ENCODE peak calls at places on chromosomes 5 and 9, in five cellular contexts. L is uterus, N is body of pancreas, K is A549, T is adrenal gland. W is an unnamed sample.

GRCh38 chr5:103542441-103542840 is 20.1 kb downstream of the NUDT12 start:
- DNase-seq in K (no peak), T (no peak), N (no peak), L (no peak), W (no peak)

GRCh38 chr9:38622083-38622674 is 1.8 kb upstream of the ANKRD18A start:
- DNase-seq in N (peak; percentile 48), K (peak; percentile 54), T (no peak), L (no peak), W (no peak)

GRCh38 chr5:168899673-168900072 is 320.5 kb upstream of the PANK3 start:
- DNase-seq in N (no peak), K (no peak), T (no peak), L (no peak), W (no peak)

GRCh38 chr5:73387630-73388370 is 60.8 kb downstream of the FOXD1 start:
- DNase-seq in N (peak; percentile 8), T (no peak), L (no peak), K (no peak), W (no peak)

GRCh38 chr5:41240985-41241384 is 27.7 kb upstream of the C6 start:
- DNase-seq in T (no peak), L (no peak), K (no peak), N (no peak), W (no peak)

GRCh38 chr9:4674783-4675182 is 4.6 kb upstream of the CDC37L1 start:
- DNase-seq in N (no peak), L (no peak), T (no peak), K (no peak), W (no peak)

GRCh38 chr5:51376504-51376903 is 6.7 kb upstream of the ISL1 start:
- DNase-seq in T (no peak), N (no peak), L (no peak), K (no peak), W (no peak)

GRCh38 chr9:116643691-116644090 is 43.4 kb upstream of the TRIM32 start:
- DNase-seq in T (no peak), L (no peak), N (no peak), K (no peak), W (no peak)

GRCh38 chr5:88952996-88953643 is 70.1 kb upstream of the MEF2C start:
- DNase-seq in T (no peak), K (no peak), L (no peak), N (no peak), W (no peak)

GRCh38 chr5:14983666-14984441 is 112.3 kb upstream of the ANKH start:
- DNase-seq in K (no peak), L (no peak), N (no peak), T (no peak), W (no peak)

GRCh38 chr5:79202076-79202475 is 33.9 kb upstream of the JMY start:
- DNase-seq in K (peak; percentile 29), N (no peak), T (no peak), L (no peak), W (no peak)

GRCh38 chr9:6929428-6929827 is 171.7 kb downstream of the KDM4C start:
- DNase-seq in K (no peak), N (no peak), T (no peak), L (no peak), W (no peak)

GRCh38 chr9:124079176-124079925 is 67.8 kb downstream of the LHX2 start:
- DNase-seq in K (no peak), L (no peak), N (no peak), T (no peak), W (no peak)

GRCh38 chr5:164119806-164120440 is 614.5 kb downstream of the MAT2B start:
- DNase-seq in K (no peak), L (no peak), N (no peak), T (no peak), W (peak; percentile 18)

GRCh38 chr9:85009251-85009650 is 339.7 kb downstream of the NTRK2 start:
- DNase-seq in N (no peak), L (no peak), K (no peak), T (no peak), W (no peak)

GRCh38 chr5:55191165-55191564 is 18.2 kb upstream of the CDC20B start:
- DNase-seq in L (no peak), K (no peak), N (no peak), T (no peak), W (no peak)

GRCh38 chr5:55993013-55993412 is 1.8 kb downstream of the IL6ST start:
- DNase-seq in L (no peak), T (peak; percentile 30), N (no peak), K (no peak), W (no peak)

GRCh38 chr5:75734913-75735789 is 17.9 kb upstream of the POC5 start:
- DNase-seq in T (peak; percentile 56), L (no peak), K (peak; percentile 5), N (peak; percentile 60), W (peak; percentile 62)

GRCh38 chr5:67028371-67028770 is 168.2 kb downstream of the CD180 start:
- DNase-seq in L (no peak), N (no peak), T (no peak), K (no peak), W (no peak)

GRCh38 chr5:95748133-95748532 is 17.0 kb downstream of the RHOBTB3 start:
- DNase-seq in L (no peak), N (no peak), K (no peak), T (no peak), W (no peak)

GRCh38 chr9:5899292-5899691 is 8.6 kb downstream of the MLANA start:
- DNase-seq in K (no peak), N (no peak), L (no peak), T (no peak), W (peak; percentile 21)

GRCh38 chr5:98248949-98249348 is 524.5 kb upstream of the RGMB start:
- DNase-seq in N (no peak), K (no peak), T (no peak), L (no peak), W (no peak)

GRCh38 chr9:87148391-87149237 is 201.3 kb upstream of the GAS1 start:
- DNase-seq in N (peak; percentile 79), L (peak; percentile 86), T (peak; percentile 47), K (no peak), W (no peak)

GRCh38 chr9:90855208-90856000 is 53.8 kb downstream of the SYK start:
- DNase-seq in T (no peak), K (no peak), N (no peak), L (no peak), W (no peak)

GRCh38 chr5:59596586-59597348 is 296.8 kb downstream of the PDE4D start:
- DNase-seq in L (no peak), N (no peak), K (no peak), T (no peak), W (no peak)

GRCh38 chr5:156684216-156684615 is 165.9 kb upstream of the PPP1R2B start:
- DNase-seq in T (no peak), L (no peak), K (no peak), N (no peak), W (no peak)

GRCh38 chr5:167057665-167058064 is 1233.8 kb upstream of the WWC1 start:
- DNase-seq in K (no peak), T (no peak), L (no peak), N (peak; percentile 9), W (no peak)

GRCh38 chr5:53994148-53994547 is 316.2 kb downstream of the ARL15 start:
- DNase-seq in T (no peak), N (no peak), L (no peak), K (no peak), W (no peak)

GRCh38 chr5:53987091-53987490 is 323.3 kb downstream of the ARL15 start:
- DNase-seq in L (no peak), K (no peak), T (no peak), N (no peak), W (no peak)

GRCh38 chr5:53996008-53996407 is 314.4 kb downstream of the ARL15 start:
- DNase-seq in N (no peak), L (no peak), T (no peak), K (no peak), W (no peak)

GRCh38 chr5:53991942-53992341 is 318.4 kb downstream of the ARL15 start:
- DNase-seq in T (no peak), L (no peak), N (no peak), K (no peak), W (no peak)
- TF ChIP-seq CTCF in T (no peak), L (no peak), N (no peak), K (peak; percentile 22), W (peak; percentile 17)

GRCh38 chr5:35859101-35859661 is 2.5 kb downstream of the IL7R start:
- DNase-seq in L (no peak), N (no peak), K (no peak), T (no peak), W (no peak)
- H3K4me3 ChIP-seq in L (no peak overlapping the region), N (no peak overlapping the region), K (no peak overlapping the region), T (no peak overlapping the region), W (no peak overlapping the region)

GRCh38 chr9:113542741-113543140 is 79.2 kb downstream of the RGS3 start:
- DNase-seq in T (no peak), L (no peak), K (no peak), N (peak; percentile 19), W (no peak)

GRCh38 chr9:113546566-113546965 is 83.0 kb downstream of the RGS3 start:
- DNase-seq in N (no peak), K (no peak), T (no peak), L (no peak), W (no peak)

GRCh38 chr9:113544001-113544340 is 80.4 kb downstream of the RGS3 start:
- DNase-seq in T (no peak), L (no peak), K (no peak), N (no peak), W (no peak)

GRCh38 chr9:113543286-113544000 is 79.9 kb downstream of the RGS3 start:
- DNase-seq in T (no peak), L (no peak), N (no peak), K (no peak), W (peak; percentile 24)

DNA sequence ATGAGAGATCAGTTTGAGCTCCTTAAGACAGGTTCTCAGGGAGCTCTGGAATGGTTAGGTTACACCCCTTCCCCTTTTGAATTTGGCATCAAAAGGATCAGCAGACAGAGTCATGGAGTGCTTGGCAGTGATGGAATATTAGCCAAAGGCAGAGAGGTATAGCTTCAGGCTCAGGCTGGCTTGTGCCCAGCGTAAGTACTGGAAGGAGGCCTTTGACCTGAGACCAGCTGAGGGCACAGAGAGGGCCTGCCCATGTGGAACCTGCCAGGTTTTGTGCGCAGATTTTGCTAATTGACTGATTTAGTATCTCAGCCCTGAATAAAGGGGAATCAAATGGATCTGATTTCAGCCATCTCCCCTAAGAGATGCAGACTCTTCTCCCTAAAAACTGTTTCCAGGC is 81.5 kb downstream of the RGS3 start:
- DNase-seq in T (no peak), L (no peak), N (no peak), K (no peak), W (no peak)
- TF ChIP-seq CTCF in T (no peak), L (no peak), N (no peak), K (no peak), W (no peak)

DNA sequence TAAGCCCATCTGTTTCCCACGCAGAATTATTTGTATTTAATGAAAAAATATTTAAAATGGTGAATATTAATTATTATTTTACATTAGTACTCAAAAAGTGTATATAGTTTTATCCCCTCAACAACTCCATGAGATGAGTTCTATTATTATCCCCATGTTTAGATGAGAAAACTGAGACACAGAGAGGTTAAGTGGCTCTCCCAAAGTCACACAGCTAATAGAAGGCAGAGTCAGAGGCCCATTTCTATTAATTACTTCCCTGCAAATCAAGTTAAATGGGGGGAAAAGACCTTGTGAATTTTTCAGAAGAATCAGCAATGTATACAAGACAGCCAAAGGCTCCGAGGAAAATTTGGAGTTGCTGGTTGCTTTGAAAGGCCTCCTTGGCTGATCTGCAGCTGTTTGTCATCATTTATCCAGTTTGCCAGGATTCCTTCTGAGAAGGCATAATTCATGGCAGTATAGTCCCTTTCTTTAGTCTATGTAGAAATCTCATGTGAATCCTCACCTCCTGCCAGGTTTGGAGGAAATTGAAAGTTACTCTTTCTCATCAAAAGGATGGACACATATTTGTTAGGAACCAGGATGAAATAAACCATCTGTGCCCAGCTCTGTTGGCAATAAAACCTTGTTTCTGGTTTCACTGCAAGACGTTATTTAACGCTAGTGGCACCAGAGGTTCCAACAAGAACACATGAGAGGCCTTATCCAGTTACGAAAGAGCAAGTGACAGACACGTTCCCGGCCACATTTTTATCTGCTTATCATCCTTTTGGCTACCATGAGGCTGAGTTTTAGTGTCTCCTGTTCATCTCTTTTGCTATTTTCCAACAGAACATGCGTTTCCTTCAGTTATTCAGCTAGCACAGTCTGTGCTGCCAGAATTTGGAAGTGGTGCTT is 631 bp downstream of the FYB1 start:
- DNase-seq in T (no peak), K (no peak), L (peak; percentile 56), N (peak; percentile 24), W (no peak)
- H3K4me3 ChIP-seq in T (no peak overlapping the region), K (no peak overlapping the region), L (no peak overlapping the region), N (no peak overlapping the region), W (no peak overlapping the region)